ENCODE peak calls at places on chromosomes 13 and 19, in eight cellular contexts. B, K, R, J, L, C, O and P are unnamed samples.
A peak's percentile ranks its signal among the peaks of the same experiment; 100 is the strongest.

GRCh38 chr19:17348700-17349099 is 11.3 kb downstream of the GTPBP3 start:
- DNase-seq in K (peak; percentile 55), J (peak; percentile 78), O (peak; percentile 78), L (no peak), B (no peak), R (no peak), C (no peak), P (no peak)

GRCh38 chr19:33662391-33662790 is 40.6 kb downstream of the CHST8 start:
- DNase-seq in O (no peak), B (no peak), K (no peak), L (no peak), R (no peak), J (no peak), C (no peak), P (no peak)

GRCh38 chr19:48568345-48568886 is 16.4 kb downstream of the SULT2B1 start:
- DNase-seq in L (no peak), B (peak; percentile 85), O (peak; percentile 89), C (no peak), K (peak; percentile 98), J (peak; percentile 93), R (no peak), P (peak; percentile 81)

GRCh38 chr19:56111601-56112312 is 9.3 kb downstream of the ZNF787 start:
- DNase-seq in C (no peak), L (no peak), K (no peak), O (no peak), B (peak; percentile 84), R (peak; percentile 67), J (peak; percentile 73), P (no peak)

GRCh38 chr13:32265726-32266125 is 49.4 kb downstream of the ZAR1L start:
- DNase-seq in K (no peak), B (no peak), R (no peak), J (no peak), C (no peak), L (no peak), O (no peak), P (no peak)

GRCh38 chr13:66077286-66077685 is 1152.8 kb downstream of the PCDH9 start:
- DNase-seq in J (no peak), O (no peak), C (no peak), B (no peak), K (no peak), L (no peak), R (no peak), P (no peak)

GRCh38 chr19:29483641-29483920 is 42.2 kb upstream of the VSTM2B start:
- DNase-seq in K (no peak), L (no peak), C (no peak), B (peak; percentile 25), O (no peak), R (no peak), J (no peak), P (no peak)

GRCh38 chr13:40259899-40260298 is 406.5 kb downstream of the FOXO1 start:
- DNase-seq in L (no peak), O (no peak), R (no peak), B (no peak), K (no peak), C (no peak), J (no peak), P (no peak)

GRCh38 chr19:3725640-3726310 is 17.6 kb downstream of the TJP3 start:
- DNase-seq in R (no peak), J (no peak), O (no peak), B (peak; percentile 68), C (no peak), L (no peak), K (no peak), P (no peak)

GRCh38 chr19:45032421-45032820 is 6.4 kb upstream of the CLASRP start:
- DNase-seq in K (no peak), R (no peak), J (no peak), B (no peak), L (no peak), O (no peak), C (no peak), P (no peak)

GRCh38 chr13:44573790-44574465 is 2.2 kb downstream of the TSC22D1 start:
- DNase-seq in L (no peak), K (peak; percentile 70), O (peak; percentile 83), J (no peak), B (no peak), R (no peak), C (no peak), P (peak; percentile 8)

GRCh38 chr19:940591-941291 is 14.9 kb downstream of the ARID3A start:
- DNase-seq in O (peak; percentile 60), K (no peak), R (peak; percentile 79), L (peak; percentile 97), J (peak; percentile 84), C (peak; percentile 69), B (peak; percentile 89), P (no peak)

GRCh38 chr13:110396476-110396875 is 89.4 kb downstream of the COL4A2 start:
- DNase-seq in O (no peak), K (no peak), B (no peak), J (no peak), R (no peak), L (no peak), C (no peak), P (no peak)

GRCh38 chr19:20928371-20928770 is 5.3 kb downstream of the ZNF85 start:
- DNase-seq in L (no peak), B (no peak), O (peak; percentile 66), C (no peak), K (peak; percentile 92), J (no peak), R (no peak), P (peak; percentile 57)

GRCh38 chr13:22402682-22403081 is 731.8 kb downstream of the FGF9 start:
- DNase-seq in J (no peak), O (no peak), K (no peak), B (no peak), C (no peak), R (no peak), L (no peak), P (no peak)

GRCh38 chr13:40447857-40448256 is 218.6 kb downstream of the FOXO1 start:
- DNase-seq in C (no peak), R (no peak), J (no peak), K (no peak), B (no peak), O (no peak), L (no peak), P (no peak)

GRCh38 chr19:2014081-2014693 is 1.3 kb downstream of the BTBD2 start:
- DNase-seq in R (no peak), K (no peak), O (no peak), B (peak; percentile 45), C (no peak), J (peak; percentile 32), L (no peak), P (no peak)

GRCh38 chr13:21071015-21071414 is 9.6 kb upstream of the LATS2 start:
- DNase-seq in C (no peak), O (no peak), J (no peak), B (no peak), L (no peak), K (no peak), R (no peak), P (no peak)

GRCh38 chr19:19642506-19643157 is 825 bp downstream of the GMIP start:
- DNase-seq in B (no peak), J (no peak), C (no peak), L (no peak), R (peak; percentile 74), O (no peak), K (peak; percentile 45), P (no peak)

GRCh38 chr13:102870677-102871415 is 25.0 kb downstream of the ERCC5 start:
- DNase-seq in K (peak; percentile 77), C (peak; percentile 29), L (peak; percentile 58), R (peak; percentile 72), J (peak; percentile 59), O (peak; percentile 73), B (peak; percentile 62), P (peak; percentile 9)

GRCh38 chr19:51440846-51441409 is 17.3 kb downstream of the SIGLEC8 start:
- DNase-seq in B (no peak), L (no peak), K (peak; percentile 35), J (no peak), C (no peak), O (no peak), R (peak; percentile 84), P (no peak)

GRCh38 chr13:34207334-34207733 is 389.4 kb downstream of the RFC3 start:
- DNase-seq in L (no peak), K (peak; percentile 91), C (no peak), J (peak; percentile 42), B (no peak), O (peak; percentile 77), R (no peak), P (peak; percentile 61)

GRCh38 chr13:69458013-69458412 is 649.6 kb upstream of the ATXN8OS start:
- DNase-seq in R (no peak), K (no peak), J (no peak), C (no peak), B (no peak), O (no peak), L (no peak), P (no peak)

GRCh38 chr13:33169273-33169980 is 116.1 kb downstream of the STARD13 start:
- DNase-seq in R (no peak), L (no peak), C (no peak), B (no peak), J (no peak), O (peak; percentile 93), K (peak; percentile 81), P (no peak)

GRCh38 chr19:5805465-5806132 is 732 bp downstream of the NRTN start:
- DNase-seq in J (peak; percentile 82), C (peak; percentile 53), K (peak; percentile 71), L (peak; percentile 62), B (peak; percentile 82), R (peak; percentile 82), O (peak; percentile 26), P (no peak)

GRCh38 chr19:12838182-12838890 is at the start of gene MAST1:
- DNase-seq in C (peak; percentile 49), J (no peak), B (peak; percentile 47), L (peak; percentile 63), O (no peak), R (peak; percentile 83), K (peak; percentile 68), P (no peak)

GRCh38 chr13:111436446-111436845 is 116.0 kb downstream of the TEX29 start:
- DNase-seq in O (no peak), L (no peak), R (no peak), B (no peak), K (no peak), J (no peak), C (no peak), P (no peak)

GRCh38 chr13:90068658-90069057 is 1278.8 kb upstream of the MIR17HG start:
- DNase-seq in O (no peak), J (no peak), K (no peak), R (no peak), C (no peak), B (no peak), L (no peak), P (no peak)

GRCh38 chr19:6446452-6446851 is 12.9 kb upstream of the SLC25A41 start:
- DNase-seq in C (no peak), J (no peak), R (no peak), K (no peak), B (no peak), O (no peak), L (no peak), P (no peak)

GRCh38 chr19:49337267-49338022 is 2.2 kb downstream of the CD37 start:
- DNase-seq in C (no peak), B (no peak), L (no peak), R (no peak), J (no peak), K (no peak), O (no peak), P (no peak)

GRCh38 chr19:6720369-6721112 is at the start of gene C3:
- DNase-seq in R (no peak), J (peak; percentile 80), O (no peak), B (peak; percentile 68), L (no peak), C (no peak), K (peak; percentile 92), P (peak; percentile 49)

GRCh38 chr13:28493740-28494536 is 990 bp downstream of the FLT1 start:
- DNase-seq in B (peak; percentile 54), L (no peak), R (peak; percentile 67), K (peak; percentile 51), J (peak; percentile 26), C (no peak), O (no peak), P (no peak)

GRCh38 chr13:101880581-101880980 is 428.1 kb downstream of the ITGBL1 start:
- DNase-seq in K (no peak), C (no peak), J (no peak), B (no peak), O (no peak), L (no peak), R (no peak), P (no peak)

GRCh38 chr13:90770334-90770733 is 577.2 kb upstream of the MIR17HG start:
- DNase-seq in O (no peak), K (no peak), L (no peak), B (no peak), J (no peak), R (no peak), C (no peak), P (no peak)